ENCODE peak calls at places on chromosomes 12 and 14, in five cellular contexts. Z is HepG2, E is K562, L is HCT116, Y is SK-N-SH. U is an unnamed sample.

GRCh38 chr14:67673451-67673850 is 981 bp downstream of the VTI1B start:
- DNase-seq in Z (no peak), Y (no peak), E (no peak), L (no peak), U (no peak)

GRCh38 chr14:39229222-39229543 is 4.5 kb upstream of the MIA2 start:
- DNase-seq in Z (no peak), Y (no peak), E (no peak), L (no peak), U (no peak)

GRCh38 chr14:103436533-103436932 is 51.3 kb downstream of the MARK3 start:
- DNase-seq in Z (no peak), L (no peak), Y (no peak), E (no peak), U (no peak)

GRCh38 chr12:94674835-94675234 is 24.5 kb upstream of the TMCC3 start:
- DNase-seq in E (no peak), Z (no peak), L (no peak), Y (no peak), U (no peak)

GRCh38 chr14:69711471-69712216 is 55.3 kb upstream of the SRSF5 start:
- DNase-seq in E (no peak), Z (no peak), Y (no peak), L (no peak), U (no peak)

GRCh38 chr12:120610560-120610959 is 29.4 kb upstream of the POP5 start:
- DNase-seq in Z (no peak), E (no peak), Y (no peak), L (no peak), U (no peak)

GRCh38 chr12:100382327-100382726 is 25.5 kb downstream of the SLC17A8 start:
- DNase-seq in Y (no peak), Z (no peak), L (no peak), E (no peak), U (no peak)

GRCh38 chr14:104264495-104265265 is 126.3 kb downstream of the KIF26A start:
- DNase-seq in E (no peak), Z (no peak), L (no peak), Y (no peak), U (no peak)

GRCh38 chr12:51686727-51687126 is 95.7 kb downstream of the SCN8A start:
- DNase-seq in L (no peak), E (no peak), Z (no peak), Y (no peak), U (no peak)

GRCh38 chr12:88909510-88909909 is 329.2 kb upstream of the KITLG start:
- DNase-seq in L (no peak), Z (no peak), Y (no peak), E (no peak), U (no peak)

GRCh38 chr12:64675795-64676194 is 65.5 kb downstream of the RASSF3 start:
- DNase-seq in E (no peak), Z (no peak), Y (peak; percentile 47), L (no peak), U (no peak)

GRCh38 chr12:32947203-32947795 is 50.7 kb upstream of the PKP2 start:
- DNase-seq in Z (peak; percentile 9), E (no peak), Y (peak; percentile 54), L (peak; percentile 3), U (peak; percentile 74)

GRCh38 chr12:97235102-97235501 is 227.5 kb upstream of the RMST start:
- DNase-seq in Z (no peak), E (no peak), L (no peak), Y (no peak), U (no peak)

GRCh38 chr12:54217774-54218221 is 29.0 kb upstream of the SMUG1 start:
- DNase-seq in Z (no peak), Y (no peak), E (no peak), L (no peak), U (no peak)

GRCh38 chr12:31589582-31589895 is 1.4 kb downstream of the DENND5B start:
- DNase-seq in E (no peak), Y (no peak), L (no peak), Z (no peak), U (no peak)

GRCh38 chr12:88453323-88453722 is 126.9 kb downstream of the KITLG start:
- DNase-seq in E (no peak), Y (no peak), L (no peak), Z (no peak), U (no peak)

GRCh38 chr12:65962921-65963883 is 138.9 kb downstream of the HMGA2 start:
- DNase-seq in L (peak; percentile 57), Z (no peak), Y (peak; percentile 5), E (no peak), U (peak; percentile 71)

GRCh38 chr12:124753230-124753595 is 110.5 kb downstream of the SCARB1 start:
- DNase-seq in L (no peak), Z (no peak), Y (no peak), E (no peak), U (no peak)

GRCh38 chr12:64633940-64634337 is 23.6 kb downstream of the RASSF3 start:
- DNase-seq in E (no peak), Z (peak; percentile 88), L (no peak), Y (no peak), U (no peak)

GRCh38 chr14:35050652-35051051 is 4.6 kb downstream of the FAM177A1 start:
- DNase-seq in E (peak; percentile 46), Y (no peak), L (no peak), Z (peak; percentile 87), U (peak; percentile 57)

GRCh38 chr14:65709576-65709975 is 297.0 kb downstream of the FUT8 start:
- DNase-seq in Y (no peak), E (no peak), L (no peak), Z (no peak), U (no peak)

DNA sequence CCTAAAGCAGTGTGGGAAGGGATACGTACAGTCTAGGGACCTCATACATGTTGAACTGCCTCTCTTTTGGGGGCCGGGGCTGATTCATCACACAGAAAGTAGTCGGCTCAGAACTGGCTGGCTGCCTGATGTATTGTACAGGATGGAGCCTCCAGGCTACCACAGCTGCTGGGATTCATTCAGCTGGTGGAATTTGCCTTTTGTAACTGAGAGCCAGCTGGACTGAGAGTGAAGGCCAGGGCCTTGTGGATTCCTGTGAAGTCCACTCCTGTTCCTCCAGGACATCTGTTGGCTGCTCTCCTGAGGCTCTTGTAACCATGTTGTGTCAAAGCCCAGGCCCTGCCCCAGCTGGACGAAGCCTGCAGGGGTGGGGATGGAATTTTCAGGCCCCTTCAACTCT is 116.3 kb upstream of the PRICKLE1 start:
- DNase-seq in L (no peak), E (no peak), Z (no peak), Y (peak; percentile 26), U (no peak)
- TF ChIP-seq JUND in L (no peak), E (no peak), Z (no peak), Y (no peak), U (no peak)

GRCh38 chr12:1591029-1591428 is 3.4 kb downstream of the FBXL14 start:
- DNase-seq in Z (no peak), L (no peak), Y (no peak), E (no peak), U (peak; percentile 28)

GRCh38 chr12:1591543-1591942 is 2.8 kb downstream of the FBXL14 start:
- DNase-seq in Z (no peak), Y (peak; percentile 54), E (no peak), L (no peak), U (no peak)

GRCh38 chr12:1588574-1588944 is 5.8 kb downstream of the FBXL14 start:
- DNase-seq in Y (no peak), L (no peak), Z (no peak), E (no peak), U (no peak)

GRCh38 chr12:1587927-1588573 is 6.3 kb downstream of the FBXL14 start:
- DNase-seq in Z (no peak), Y (no peak), L (no peak), E (no peak), U (no peak)

GRCh38 chr12:1590083-1590979 is 4.0 kb downstream of the FBXL14 start:
- DNase-seq in Z (no peak), Y (no peak), E (no peak), L (no peak), U (no peak)
- TF ChIP-seq JUND in Z (no peak), Y (no peak), E (no peak), L (no peak), U (no peak)

DNA sequence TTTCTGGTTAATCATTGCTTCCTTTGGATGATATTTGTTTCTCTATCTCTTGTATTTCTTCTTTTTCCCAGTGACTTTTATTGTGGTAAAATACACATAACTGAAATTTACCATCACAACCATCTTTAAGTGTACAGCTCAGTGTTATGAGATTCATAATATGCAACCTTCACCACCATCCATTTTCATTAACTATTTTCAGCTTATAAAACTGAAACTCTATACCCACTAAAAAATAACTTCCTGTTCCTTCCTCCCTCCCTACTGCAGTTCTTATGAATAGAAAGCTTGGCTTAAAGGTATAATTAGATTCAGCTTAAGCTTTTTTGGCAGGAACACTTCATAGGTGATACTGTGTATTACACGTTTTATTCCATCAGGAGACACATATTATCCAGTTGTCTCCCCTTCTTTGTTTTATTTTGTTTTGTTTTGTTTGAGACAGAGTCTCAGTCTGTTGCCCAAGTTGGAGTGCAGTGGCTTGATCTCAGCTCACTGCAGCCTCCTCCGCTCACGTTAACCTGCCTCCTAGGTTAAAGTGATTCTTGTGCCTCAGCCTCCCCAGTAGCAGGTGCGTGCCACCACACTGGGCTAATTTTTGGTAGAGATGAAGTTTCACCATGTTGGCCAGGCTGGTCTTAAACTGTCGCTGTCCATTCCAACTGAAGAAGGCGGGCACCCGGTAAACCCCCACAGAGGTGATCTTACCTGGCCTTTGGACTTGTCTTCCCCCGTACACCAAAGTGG is 45.1 kb downstream of the NOPCHAP1 start:
- DNase-seq in Y (no peak), L (no peak), Z (no peak), E (no peak), U (no peak)
- TF ChIP-seq JUND in Y (no peak), L (no peak), Z (no peak), E (no peak), U (no peak)

GRCh38 chr14:70956511-70956910 is 49.3 kb downstream of the PCNX1 start:
- DNase-seq in Y (no peak), Z (no peak), E (no peak), L (no peak), U (no peak)

GRCh38 chr14:70952485-70952884 is 45.2 kb downstream of the PCNX1 start:
- DNase-seq in Y (no peak), L (no peak), E (no peak), Z (no peak), U (no peak)

GRCh38 chr14:70957710-70958109 is 50.5 kb downstream of the PCNX1 start:
- DNase-seq in L (no peak), Z (no peak), E (no peak), Y (no peak), U (no peak)

GRCh38 chr14:70954068-70954467 is 46.8 kb downstream of the PCNX1 start:
- DNase-seq in L (no peak), E (no peak), Y (no peak), Z (no peak), U (no peak)

DNA sequence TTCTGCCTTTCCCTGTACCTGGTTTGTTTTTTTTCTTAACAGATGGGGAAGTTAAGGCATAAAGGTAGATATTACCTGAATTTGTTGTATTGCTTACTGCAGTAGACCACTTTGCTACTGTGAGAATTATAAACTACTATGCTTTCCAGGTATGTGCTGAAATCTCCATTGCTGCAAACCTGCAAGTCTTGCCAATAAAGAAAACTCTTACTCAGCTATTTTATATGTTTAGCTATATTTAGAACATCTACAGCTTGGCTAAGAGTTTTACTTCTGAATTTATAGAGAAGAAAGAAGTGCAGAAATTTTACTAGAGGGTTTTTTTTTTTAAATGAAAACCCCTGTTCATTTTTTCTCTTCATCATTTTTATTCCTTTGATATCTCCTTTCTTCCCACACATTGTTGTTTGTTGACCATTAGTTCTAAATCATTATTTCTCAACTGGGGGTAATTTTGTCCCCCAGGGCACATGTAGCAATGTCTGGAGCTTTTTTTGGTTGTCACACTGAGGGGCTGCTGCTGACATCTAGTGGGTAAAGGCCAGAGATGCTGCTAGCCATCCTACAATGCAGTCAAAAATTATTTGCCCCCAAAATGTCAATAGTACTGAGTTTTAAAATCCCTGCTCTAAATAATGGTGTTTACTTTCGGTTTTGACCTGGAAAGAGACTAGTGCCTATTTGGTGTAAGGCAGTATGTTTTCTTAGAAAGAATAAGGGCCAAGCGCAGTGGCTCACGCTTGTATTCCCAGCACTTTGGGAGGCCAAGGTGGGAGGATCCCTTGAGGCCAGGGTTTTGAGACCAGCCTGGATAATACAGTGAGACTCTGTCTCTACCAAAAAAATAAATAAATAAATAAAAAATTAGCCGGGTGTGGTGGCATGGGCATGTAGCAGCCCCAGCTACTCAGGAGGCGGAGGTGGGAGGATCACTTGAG is 48.6 kb downstream of the PCNX1 start:
- DNase-seq in L (no peak), Y (peak; percentile 25), E (no peak), Z (peak; percentile 29), U (no peak)
- TF ChIP-seq JUND in L (no peak), Y (no peak), E (no peak), Z (no peak), U (no peak)